ENCODE peak calls at places on chromosomes 13 and 19, in eight cellular contexts. One of them, this sample, is unnamed.

GRCh38 chr13:112672651-112673284 is 17.1 kb upstream of the ATP11A start:
- DNase-seq in Karpas-422: no peak
- DNase-seq in Ammon's horn: no peak
- DNase-seq in AG08396: no peak
- DNase-seq in type B pancreatic cell: no peak
- DNase-seq in stimulated activated CD8-positive, alpha-beta memory T cell treated with anti-CD3 and anti-CD28 coated beads, Interleukin-15, amount 100 ng/mL, for 1 hour: no peak
- DNase-seq in G401: no peak
- DNase-seq in activated CD4-positive, alpha-beta T cell treated with anti-CD3 and anti-CD28 coated beads for 24 hours: no peak
- DNase-seq in this sample: no peak

GRCh38 chr13:43874512-43875092 is 4.9 kb downstream of the CCDC122 start:
- DNase-seq in AG08396: no peak
- DNase-seq in activated CD4-positive, alpha-beta T cell treated with anti-CD3 and anti-CD28 coated beads for 24 hours: no peak
- DNase-seq in Ammon's horn: peak
- DNase-seq in G401: peak
- DNase-seq in stimulated activated CD8-positive, alpha-beta memory T cell treated with anti-CD3 and anti-CD28 coated beads, Interleukin-15, amount 100 ng/mL, for 1 hour: no peak
- DNase-seq in Karpas-422: peak
- DNase-seq in type B pancreatic cell: no peak
- DNase-seq in this sample: peak

GRCh38 chr13:28597641-28598040 is 61.3 kb upstream of the POMP start:
- DNase-seq in AG08396: no peak
- DNase-seq in Karpas-422: no peak
- DNase-seq in activated CD4-positive, alpha-beta T cell treated with anti-CD3 and anti-CD28 coated beads for 24 hours: no peak
- DNase-seq in stimulated activated CD8-positive, alpha-beta memory T cell treated with anti-CD3 and anti-CD28 coated beads, Interleukin-15, amount 100 ng/mL, for 1 hour: no peak
- DNase-seq in G401: no peak
- DNase-seq in Ammon's horn: no peak
- DNase-seq in type B pancreatic cell: no peak
- DNase-seq in this sample: no peak

GRCh38 chr19:18975864-18976263 is 34.8 kb upstream of the HOMER3 start:
- DNase-seq in Karpas-422: no peak
- DNase-seq in G401: no peak
- DNase-seq in Ammon's horn: no peak
- DNase-seq in stimulated activated CD8-positive, alpha-beta memory T cell treated with anti-CD3 and anti-CD28 coated beads, Interleukin-15, amount 100 ng/mL, for 1 hour: no peak
- DNase-seq in type B pancreatic cell: no peak
- DNase-seq in AG08396: no peak
- DNase-seq in activated CD4-positive, alpha-beta T cell treated with anti-CD3 and anti-CD28 coated beads for 24 hours: no peak
- DNase-seq in this sample: no peak

GRCh38 chr19:1503925-1504430 is 8.8 kb downstream of the ADAMTSL5 start:
- DNase-seq in Ammon's horn: no peak
- DNase-seq in stimulated activated CD8-positive, alpha-beta memory T cell treated with anti-CD3 and anti-CD28 coated beads, Interleukin-15, amount 100 ng/mL, for 1 hour: no peak
- DNase-seq in activated CD4-positive, alpha-beta T cell treated with anti-CD3 and anti-CD28 coated beads for 24 hours: no peak
- DNase-seq in AG08396: no peak
- DNase-seq in Karpas-422: no peak
- DNase-seq in G401: no peak
- DNase-seq in type B pancreatic cell: no peak
- DNase-seq in this sample: no peak

GRCh38 chr13:45034342-45034741 is 45.0 kb downstream of the GPALPP1 start:
- DNase-seq in Karpas-422: peak
- DNase-seq in Ammon's horn: no peak
- DNase-seq in type B pancreatic cell: no peak
- DNase-seq in activated CD4-positive, alpha-beta T cell treated with anti-CD3 and anti-CD28 coated beads for 24 hours: no peak
- DNase-seq in AG08396: no peak
- DNase-seq in stimulated activated CD8-positive, alpha-beta memory T cell treated with anti-CD3 and anti-CD28 coated beads, Interleukin-15, amount 100 ng/mL, for 1 hour: no peak
- DNase-seq in G401: no peak
- DNase-seq in this sample: no peak

GRCh38 chr13:77171451-77171850 is 144.5 kb upstream of the FBXL3 start:
- DNase-seq in stimulated activated CD8-positive, alpha-beta memory T cell treated with anti-CD3 and anti-CD28 coated beads, Interleukin-15, amount 100 ng/mL, for 1 hour: no peak
- DNase-seq in type B pancreatic cell: no peak
- DNase-seq in Karpas-422: no peak
- DNase-seq in Ammon's horn: no peak
- DNase-seq in G401: no peak
- DNase-seq in AG08396: no peak
- DNase-seq in activated CD4-positive, alpha-beta T cell treated with anti-CD3 and anti-CD28 coated beads for 24 hours: no peak
- DNase-seq in this sample: no peak

GRCh38 chr13:83499286-83499685 is 383.0 kb downstream of the SLITRK1 start:
- DNase-seq in Karpas-422: no peak
- DNase-seq in activated CD4-positive, alpha-beta T cell treated with anti-CD3 and anti-CD28 coated beads for 24 hours: no peak
- DNase-seq in type B pancreatic cell: no peak
- DNase-seq in Ammon's horn: no peak
- DNase-seq in G401: no peak
- DNase-seq in AG08396: no peak
- DNase-seq in stimulated activated CD8-positive, alpha-beta memory T cell treated with anti-CD3 and anti-CD28 coated beads, Interleukin-15, amount 100 ng/mL, for 1 hour: no peak
- DNase-seq in this sample: no peak

GRCh38 chr13:40777166-40777956 is 6.4 kb upstream of the MRPS31 start:
- DNase-seq in Ammon's horn: peak
- DNase-seq in Karpas-422: peak
- DNase-seq in G401: peak
- DNase-seq in AG08396: peak
- DNase-seq in type B pancreatic cell: no peak
- DNase-seq in activated CD4-positive, alpha-beta T cell treated with anti-CD3 and anti-CD28 coated beads for 24 hours: no peak
- DNase-seq in stimulated activated CD8-positive, alpha-beta memory T cell treated with anti-CD3 and anti-CD28 coated beads, Interleukin-15, amount 100 ng/mL, for 1 hour: no peak
- DNase-seq in this sample: peak

GRCh38 chr19:16895467-16896097 is 6.8 kb downstream of the F2RL3 start:
- DNase-seq in activated CD4-positive, alpha-beta T cell treated with anti-CD3 and anti-CD28 coated beads for 24 hours: no peak
- DNase-seq in Karpas-422: no peak
- DNase-seq in stimulated activated CD8-positive, alpha-beta memory T cell treated with anti-CD3 and anti-CD28 coated beads, Interleukin-15, amount 100 ng/mL, for 1 hour: no peak
- DNase-seq in AG08396: no peak
- DNase-seq in G401: no peak
- DNase-seq in Ammon's horn: no peak
- DNase-seq in type B pancreatic cell: no peak
- DNase-seq in this sample: no peak

GRCh38 chr13:25701304-25701703 is 329.5 kb downstream of the ATP8A2 start:
- DNase-seq in AG08396: no peak
- DNase-seq in stimulated activated CD8-positive, alpha-beta memory T cell treated with anti-CD3 and anti-CD28 coated beads, Interleukin-15, amount 100 ng/mL, for 1 hour: no peak
- DNase-seq in G401: no peak
- DNase-seq in activated CD4-positive, alpha-beta T cell treated with anti-CD3 and anti-CD28 coated beads for 24 hours: no peak
- DNase-seq in Ammon's horn: no peak
- DNase-seq in type B pancreatic cell: no peak
- DNase-seq in Karpas-422: no peak
- DNase-seq in this sample: no peak

GRCh38 chr19:13164370-13165090 is 14.3 kb downstream of the IER2 start:
- DNase-seq in G401: peak
- DNase-seq in activated CD4-positive, alpha-beta T cell treated with anti-CD3 and anti-CD28 coated beads for 24 hours: no peak
- DNase-seq in Karpas-422: peak
- DNase-seq in type B pancreatic cell: peak
- DNase-seq in Ammon's horn: peak
- DNase-seq in stimulated activated CD8-positive, alpha-beta memory T cell treated with anti-CD3 and anti-CD28 coated beads, Interleukin-15, amount 100 ng/mL, for 1 hour: no peak
- DNase-seq in AG08396: peak
- DNase-seq in this sample: peak

GRCh38 chr19:40191836-40192646 is 815 bp downstream of the MAP3K10 start:
- DNase-seq in stimulated activated CD8-positive, alpha-beta memory T cell treated with anti-CD3 and anti-CD28 coated beads, Interleukin-15, amount 100 ng/mL, for 1 hour: no peak
- DNase-seq in G401: peak
- DNase-seq in type B pancreatic cell: no peak
- DNase-seq in Ammon's horn: no peak
- DNase-seq in activated CD4-positive, alpha-beta T cell treated with anti-CD3 and anti-CD28 coated beads for 24 hours: no peak
- DNase-seq in AG08396: peak
- DNase-seq in Karpas-422: peak
- DNase-seq in this sample: peak

GRCh38 chr19:12750851-12751250 is 740 bp upstream of the BEST2 start:
- DNase-seq in type B pancreatic cell: no peak
- DNase-seq in activated CD4-positive, alpha-beta T cell treated with anti-CD3 and anti-CD28 coated beads for 24 hours: no peak
- DNase-seq in stimulated activated CD8-positive, alpha-beta memory T cell treated with anti-CD3 and anti-CD28 coated beads, Interleukin-15, amount 100 ng/mL, for 1 hour: no peak
- DNase-seq in Ammon's horn: no peak
- DNase-seq in G401: no peak
- DNase-seq in AG08396: no peak
- DNase-seq in Karpas-422: no peak
- DNase-seq in this sample: no peak

GRCh38 chr13:105763851-105764250 is 771.6 kb downstream of the EFNB2 start:
- DNase-seq in activated CD4-positive, alpha-beta T cell treated with anti-CD3 and anti-CD28 coated beads for 24 hours: no peak
- DNase-seq in stimulated activated CD8-positive, alpha-beta memory T cell treated with anti-CD3 and anti-CD28 coated beads, Interleukin-15, amount 100 ng/mL, for 1 hour: no peak
- DNase-seq in Karpas-422: no peak
- DNase-seq in Ammon's horn: no peak
- DNase-seq in type B pancreatic cell: no peak
- DNase-seq in AG08396: no peak
- DNase-seq in G401: no peak
- DNase-seq in this sample: no peak

GRCh38 chr13:63501702-63502101 is 2086.1 kb upstream of the PCDH20 start:
- DNase-seq in Ammon's horn: no peak
- DNase-seq in type B pancreatic cell: no peak
- DNase-seq in stimulated activated CD8-positive, alpha-beta memory T cell treated with anti-CD3 and anti-CD28 coated beads, Interleukin-15, amount 100 ng/mL, for 1 hour: no peak
- DNase-seq in G401: no peak
- DNase-seq in AG08396: no peak
- DNase-seq in activated CD4-positive, alpha-beta T cell treated with anti-CD3 and anti-CD28 coated beads for 24 hours: no peak
- DNase-seq in Karpas-422: no peak
- DNase-seq in this sample: no peak

GRCh38 chr13:51849145-51850101 is 4.4 kb upstream of the TMEM272 start:
- DNase-seq in stimulated activated CD8-positive, alpha-beta memory T cell treated with anti-CD3 and anti-CD28 coated beads, Interleukin-15, amount 100 ng/mL, for 1 hour: no peak
- DNase-seq in activated CD4-positive, alpha-beta T cell treated with anti-CD3 and anti-CD28 coated beads for 24 hours: no peak
- DNase-seq in G401: no peak
- DNase-seq in Ammon's horn: no peak
- DNase-seq in Karpas-422: peak
- DNase-seq in AG08396: no peak
- DNase-seq in type B pancreatic cell: no peak
- DNase-seq in this sample: peak